ENCODE peak calls at places on chromosomes 3 and 15, in five cellular contexts. One of them, this sample, is unnamed.

GRCh38 chr3:114624676-114625181 is 330.9 kb downstream of the TIGIT start:
- DNase-seq in nephron progenitor cell: peak; percentile 6
- DNase-seq in NCI-H1417: no peak
- DNase-seq in NCI-H1092 treated with DMSO at 0.1 percent for 48 hours: no peak
- DNase-seq in GM20000: no peak
- DNase-seq in this sample: peak; percentile 94

GRCh38 chr3:146972726-146973125 is 367.6 kb upstream of the PLSCR5 start:
- DNase-seq in NCI-H1417: no peak
- DNase-seq in NCI-H1092 treated with DMSO at 0.1 percent for 48 hours: no peak
- DNase-seq in GM20000: no peak
- DNase-seq in nephron progenitor cell: no peak
- DNase-seq in this sample: no peak

GRCh38 chr3:88142094-88142624 is 7.6 kb upstream of the C3orf38 start:
- DNase-seq in nephron progenitor cell: no peak
- DNase-seq in GM20000: no peak
- DNase-seq in NCI-H1417: no peak
- DNase-seq in NCI-H1092 treated with DMSO at 0.1 percent for 48 hours: no peak
- DNase-seq in this sample: no peak

GRCh38 chr3:40366203-40367162 is 20.5 kb upstream of the ENTPD3 start:
- DNase-seq in NCI-H1092 treated with DMSO at 0.1 percent for 48 hours: no peak
- DNase-seq in GM20000: no peak
- DNase-seq in NCI-H1417: no peak
- DNase-seq in nephron progenitor cell: no peak
- DNase-seq in this sample: no peak

GRCh38 chr3:4271834-4272233 is 31.3 kb upstream of the SETMAR start:
- DNase-seq in nephron progenitor cell: peak; percentile 13
- DNase-seq in NCI-H1092 treated with DMSO at 0.1 percent for 48 hours: no peak
- DNase-seq in GM20000: peak; percentile 26
- DNase-seq in NCI-H1417: peak; percentile 16
- DNase-seq in this sample: peak; percentile 26

GRCh38 chr3:138781012-138781470 is 53.7 kb downstream of the PIK3CB start:
- DNase-seq in NCI-H1417: no peak
- DNase-seq in nephron progenitor cell: no peak
- DNase-seq in GM20000: no peak
- DNase-seq in NCI-H1092 treated with DMSO at 0.1 percent for 48 hours: no peak
- DNase-seq in this sample: no peak

GRCh38 chr3:184659797-184660301 is 52.0 kb downstream of the MAGEF1 start:
- DNase-seq in GM20000: no peak
- DNase-seq in NCI-H1092 treated with DMSO at 0.1 percent for 48 hours: no peak
- DNase-seq in NCI-H1417: no peak
- DNase-seq in nephron progenitor cell: no peak
- DNase-seq in this sample: no peak

GRCh38 chr15:43251863-43252241 is 14.9 kb downstream of the TGM5 start:
- DNase-seq in nephron progenitor cell: no peak
- DNase-seq in NCI-H1092 treated with DMSO at 0.1 percent for 48 hours: no peak
- DNase-seq in NCI-H1417: no peak
- DNase-seq in GM20000: no peak
- DNase-seq in this sample: no peak

GRCh38 chr3:81380234-81380633 is 381.2 kb downstream of the GBE1 start:
- DNase-seq in GM20000: no peak
- DNase-seq in NCI-H1417: no peak
- DNase-seq in NCI-H1092 treated with DMSO at 0.1 percent for 48 hours: no peak
- DNase-seq in nephron progenitor cell: no peak
- DNase-seq in this sample: no peak

GRCh38 chr3:13885704-13886010 is 5.8 kb upstream of the WNT7A start:
- DNase-seq in NCI-H1417: no peak
- DNase-seq in GM20000: no peak
- DNase-seq in NCI-H1092 treated with DMSO at 0.1 percent for 48 hours: no peak
- DNase-seq in nephron progenitor cell: no peak
- DNase-seq in this sample: no peak

GRCh38 chr3:139982404-139982803 is 47.4 kb downstream of the CLSTN2 start:
- DNase-seq in GM20000: no peak
- DNase-seq in nephron progenitor cell: no peak
- DNase-seq in NCI-H1417: no peak
- DNase-seq in NCI-H1092 treated with DMSO at 0.1 percent for 48 hours: peak; percentile 19
- DNase-seq in this sample: peak; percentile 1

This sample was measured in ACHN.